ENCODE peak calls at places on chromosomes 1 and 21, in five cellular contexts. G is RWPE1, D is activated B cell treated with CpG ODN at 0.5 μM for 24 hours, Q is spleen, V is A549. H is an unnamed sample.

GRCh38 chr21:42829954-42830353 is 49.4 kb downstream of the WDR4 start:
- DNase-seq in G (no peak), Q (peak; percentile 31), V (no peak), D (no peak), H (peak; percentile 3)

GRCh38 chr1:47898156-47898825 is 98.9 kb downstream of the TRABD2B start:
- DNase-seq in D (no peak), V (no peak), G (no peak), Q (no peak), H (no peak)

GRCh38 chr1:95506736-95507404 is 272.9 kb downstream of the RWDD3 start:
- DNase-seq in V (no peak), D (no peak), G (no peak), Q (no peak), H (no peak)

GRCh38 chr1:62989497-62989896 is 205.6 kb downstream of the ATG4C start:
- DNase-seq in G (no peak), D (no peak), V (no peak), Q (no peak), H (no peak)

GRCh38 chr1:221672965-221673364 is 68.9 kb downstream of the DUSP10 start:
- DNase-seq in V (no peak), Q (no peak), G (no peak), D (no peak), H (no peak)

GRCh38 chr1:86616871-86617270 is 70.0 kb downstream of the CLCA4 start:
- DNase-seq in G (no peak), Q (no peak), V (no peak), D (no peak), H (no peak)

GRCh38 chr21:46168659-46169386 is 13.4 kb upstream of the FTCD start:
- DNase-seq in V (no peak), D (peak; percentile 6), G (no peak), Q (no peak), H (no peak)

GRCh38 chr1:11670747-11671146 is 6.7 kb downstream of the FBXO6 start:
- DNase-seq in G (no peak), Q (no peak), V (no peak), D (no peak), H (no peak)

GRCh38 chr1:206004269-206004800 is 1.1 kb upstream of the RAB7B start:
- DNase-seq in Q (no peak), G (no peak), D (no peak), V (no peak), H (no peak)

GRCh38 chr1:52127181-52128175 is 14.4 kb upstream of the ZFYVE9 start:
- DNase-seq in D (no peak), G (peak; percentile 69), V (peak; percentile 37), Q (no peak), H (no peak)

GRCh38 chr1:201434266-201434665 is 12.7 kb upstream of the TNNI1 start:
- DNase-seq in V (no peak), G (no peak), D (no peak), Q (no peak), H (no peak)

GRCh38 chr1:1804301-1804700 is 26.0 kb upstream of the NADK start:
- DNase-seq in G (no peak), Q (peak; percentile 40), D (no peak), V (no peak), H (peak; percentile 35)

GRCh38 chr1:117770981-117771531 is 158.4 kb downstream of the GDAP2 start:
- DNase-seq in Q (no peak), D (no peak), G (no peak), V (no peak), H (no peak)

GRCh38 chr1:19505694-19506457 is 20.5 kb upstream of the CAPZB start:
- DNase-seq in V (no peak), G (no peak), D (no peak), Q (no peak), H (no peak)

GRCh38 chr1:109890115-109890953 is 20.3 kb upstream of the CSF1 start:
- DNase-seq in G (no peak), Q (no peak), V (no peak), D (no peak), H (no peak)

GRCh38 chr1:47174621-47175020 is 15.2 kb downstream of the PDZK1IP1 start:
- DNase-seq in G (no peak), D (no peak), Q (no peak), V (no peak), H (peak; percentile 44)

GRCh38 chr1:197910120-197911110 is 6.8 kb upstream of the LHX9 start:
- DNase-seq in Q (no peak), G (no peak), V (no peak), D (peak; percentile 15), H (no peak)

GRCh38 chr21:38488640-38489282 is 9.5 kb downstream of the ERG start:
- DNase-seq in G (peak; percentile 66), V (no peak), Q (no peak), D (no peak), H (no peak)

GRCh38 chr1:201673093-201673492 is 134.2 kb downstream of the NAV1 start:
- DNase-seq in Q (no peak), G (no peak), V (no peak), D (no peak), H (no peak)

GRCh38 chr1:162133566-162133965 is 64.1 kb downstream of the NOS1AP start:
- DNase-seq in V (no peak), D (no peak), G (no peak), Q (no peak), H (no peak)

GRCh38 chr1:235649722-235650163 is at the start of gene GNG4:
- DNase-seq in Q (peak; percentile 68), D (peak; percentile 29), V (no peak), G (no peak), H (no peak)

GRCh38 chr1:1283821-1284220 is 3.6 kb downstream of the SCNN1D start:
- DNase-seq in G (peak; percentile 71), V (peak; percentile 76), Q (no peak), D (no peak), H (no peak)

GRCh38 chr1:188706742-188707141 is 1770.9 kb downstream of the BRINP3 start:
- DNase-seq in V (peak; percentile 52), G (peak; percentile 90), D (no peak), Q (no peak), H (no peak)

GRCh38 chr1:87786861-87787548 is 458.3 kb downstream of the LMO4 start:
- DNase-seq in G (no peak), Q (no peak), V (no peak), D (no peak), H (no peak)

GRCh38 chr1:87783315-87783714 is 454.6 kb downstream of the LMO4 start:
- DNase-seq in V (no peak), D (no peak), Q (no peak), G (no peak), H (no peak)

GRCh38 chr1:87790756-87791155 is 462.1 kb downstream of the LMO4 start:
- DNase-seq in D (no peak), V (no peak), Q (no peak), G (no peak), H (no peak)

GRCh38 chr1:87786218-87786617 is 457.5 kb downstream of the LMO4 start:
- DNase-seq in G (no peak), D (no peak), V (no peak), Q (no peak), H (no peak)

DNA sequence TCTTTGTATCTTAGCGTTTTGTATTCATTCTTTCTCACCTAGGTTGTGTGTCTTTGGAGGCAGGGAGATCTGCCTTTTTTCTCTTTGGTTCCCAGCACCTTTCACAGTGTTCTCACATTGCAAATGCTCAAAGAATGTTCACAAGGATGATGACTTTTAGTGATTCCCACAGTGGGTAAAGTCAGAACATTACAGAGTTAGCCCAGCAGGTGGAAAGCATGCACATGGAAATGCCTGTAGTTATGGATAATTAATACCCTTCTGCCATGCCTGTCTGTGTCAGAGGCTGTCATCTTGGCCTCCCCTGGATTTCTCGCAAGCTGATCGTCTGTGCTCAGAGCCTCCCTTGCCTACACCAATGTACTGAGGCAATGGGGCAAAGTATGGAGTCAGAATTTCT is 458.9 kb downstream of the LMO4 start:
- DNase-seq in G (no peak), D (no peak), V (no peak), Q (no peak), H (no peak)
- TF ChIP-seq CTCF in G (no peak), D (no peak), V (no peak), Q (no peak), H (no peak)

DNA sequence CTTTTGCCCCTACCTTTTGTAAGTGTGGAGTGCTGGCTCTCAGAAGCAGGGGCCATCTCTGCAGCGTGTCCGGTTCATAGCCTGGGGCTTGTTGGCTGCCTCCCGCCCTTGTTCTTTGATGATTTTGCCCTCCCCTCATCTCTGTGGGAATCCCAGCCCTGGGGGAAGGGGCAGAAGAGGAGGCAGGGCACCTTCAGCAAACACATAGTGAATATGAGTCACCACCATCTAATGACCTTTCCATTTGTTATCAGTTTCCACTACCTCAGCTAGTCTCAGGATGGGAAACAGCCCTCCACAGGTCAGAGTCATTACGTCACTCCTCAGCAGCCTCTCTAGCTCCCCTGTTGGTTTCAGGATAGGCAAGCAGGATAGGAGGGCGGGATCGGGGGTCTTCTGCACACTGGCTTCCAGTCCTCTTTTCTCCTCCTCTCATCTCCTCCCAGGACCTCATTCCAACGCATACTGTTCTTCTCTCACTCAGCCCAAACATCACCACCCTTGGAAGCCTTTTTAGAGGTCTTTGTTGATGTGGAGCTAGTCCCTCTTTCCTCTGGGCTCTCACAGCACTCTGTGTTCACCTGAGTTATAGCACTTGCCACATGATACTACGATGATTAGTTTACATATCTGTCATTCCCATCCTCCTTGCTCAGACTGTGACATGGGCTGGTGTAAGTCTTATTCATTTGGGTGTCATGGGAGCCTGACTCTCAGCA is 15.8 kb downstream of the GADD45A start:
- DNase-seq in D (no peak), V (peak; percentile 59), G (no peak), Q (no peak), H (no peak)
- TF ChIP-seq CTCF in D (no peak), V (no peak), G (no peak), Q (no peak), H (no peak)

DNA sequence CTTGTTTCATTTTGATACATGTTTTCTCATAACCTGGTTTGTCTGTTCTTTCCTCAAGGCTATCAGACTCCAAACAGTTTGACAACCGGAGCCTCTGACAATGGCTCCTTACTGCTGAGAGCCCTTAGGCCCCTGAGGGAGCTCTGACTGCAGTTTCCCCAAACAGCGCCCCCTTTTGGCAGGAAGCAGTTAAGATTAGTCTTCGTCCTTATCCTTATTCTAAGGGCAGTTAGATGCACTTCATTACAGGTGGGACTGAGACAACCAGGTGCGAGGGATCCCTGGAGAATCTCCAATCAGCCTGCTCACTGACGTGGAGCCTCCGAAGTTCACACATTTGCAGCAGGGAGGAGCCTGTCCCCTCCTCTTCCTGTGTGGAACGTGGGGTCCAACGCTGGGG is 393.1 kb downstream of the BRINP3 start:
- DNase-seq in Q (no peak), D (no peak), G (no peak), V (no peak), H (no peak)
- TF ChIP-seq CTCF in Q (no peak), D (no peak), G (no peak), V (no peak), H (no peak)

GRCh38 chr1:160167580-160167979 is 16.2 kb downstream of the ATP1A4 start:
- DNase-seq in Q (no peak), V (no peak), D (no peak), G (no peak), H (no peak)
- TF ChIP-seq CTCF in Q (no peak), V (no peak), D (no peak), G (no peak), H (no peak)

GRCh38 chr1:40948741-40949528 is 30.6 kb upstream of the CTPS1 start:
- DNase-seq in Q (no peak), V (peak; percentile 55), D (no peak), G (peak; percentile 58), H (no peak)
- TF ChIP-seq CTCF in Q (peak; percentile 49), V (peak; percentile 75), D (no peak), G (peak; percentile 57), H (peak; percentile 77)